ENCODE peak calls at places on chromosomes 4 and X, in seven cellular contexts. R is OCI-LY7; U is mammary epithelial cell; C is body of pancreas; Q is CD8-positive, alpha-beta memory T cell; A is tibial artery; D is GM23248. B is an unnamed sample.

GRCh38 chr4:123298798-123299197 is 97.8 kb upstream of the SPRY1 start:
- DNase-seq in C (no peak), A (no peak), D (peak), R (no peak), U (no peak), Q (no peak), B (no peak)

GRCh38 chr4:40842725-40843401 is 93.1 kb downstream of the NSUN7 start:
- DNase-seq in D (no peak), C (no peak), A (no peak), Q (no peak), R (no peak), U (no peak), B (no peak)

GRCh38 chr4:138412847-138413246 is 170.7 kb upstream of the SLC7A11 start:
- DNase-seq in C (no peak), R (no peak), D (no peak), U (no peak), Q (no peak), A (no peak), B (no peak)

GRCh38 chr4:39559641-39560040 is 32.4 kb upstream of the UGDH start:
- DNase-seq in Q (no peak), D (peak), U (no peak), R (no peak), C (peak), A (no peak), B (no peak)

GRCh38 chr4:1026115-1026514 is 14.7 kb downstream of the FGFRL1 start:
- DNase-seq in Q (no peak), D (no peak), A (no peak), R (peak), C (peak), U (peak), B (peak)

GRCh38 chr4:157115613-157116340 is 39.8 kb downstream of the GLRB start:
- DNase-seq in D (peak), Q (no peak), R (no peak), U (peak), A (no peak), C (no peak), B (no peak)

GRCh38 chr4:155787113-155787710 is 28.4 kb downstream of the GUCY1B1 start:
- DNase-seq in R (peak), U (peak), D (peak), Q (no peak), C (no peak), A (no peak), B (no peak)

GRCh38 chr4:41573458-41574129 is 35.6 kb downstream of the LIMCH1 start:
- DNase-seq in U (no peak), R (no peak), Q (no peak), A (no peak), D (peak), C (no peak), B (no peak)

GRCh38 chrX:17547658-17548057 is 172.7 kb downstream of the NHS start:
- DNase-seq in R (no peak), D (peak), U (peak), Q (no peak), A (peak), C (peak), B (no peak)

GRCh38 chr4:80307774-80308465 is 27.6 kb upstream of the CFAP299 start:
- DNase-seq in Q (no peak), C (no peak), D (peak), U (peak), A (no peak), R (no peak), B (no peak)

GRCh38 chrX:80285131-80285773 is 135.0 kb upstream of the TENT5D start:
- DNase-seq in A (no peak), D (peak), R (peak), U (peak), Q (no peak), C (peak), B (no peak)

GRCh38 chr4:30721353-30722091 is 1.4 kb downstream of the PCDH7 start:
- DNase-seq in D (peak), U (peak), C (peak), Q (no peak), A (peak), R (no peak), B (no peak)
- H3K27ac ChIP-seq in D (no peak), U (no peak), C (no peak), Q (no peak), A (peak), R (no peak), B (no peak)

GRCh38 chr4:168797176-168797575 is 212.9 kb downstream of the CBR4 start:
- DNase-seq in C (no peak), R (no peak), D (peak), Q (no peak), U (peak), A (no peak), B (no peak)
- H3K27ac ChIP-seq in C (no peak), R (no peak), D (peak), Q (no peak), U (peak), A (peak), B (no peak)

DNA sequence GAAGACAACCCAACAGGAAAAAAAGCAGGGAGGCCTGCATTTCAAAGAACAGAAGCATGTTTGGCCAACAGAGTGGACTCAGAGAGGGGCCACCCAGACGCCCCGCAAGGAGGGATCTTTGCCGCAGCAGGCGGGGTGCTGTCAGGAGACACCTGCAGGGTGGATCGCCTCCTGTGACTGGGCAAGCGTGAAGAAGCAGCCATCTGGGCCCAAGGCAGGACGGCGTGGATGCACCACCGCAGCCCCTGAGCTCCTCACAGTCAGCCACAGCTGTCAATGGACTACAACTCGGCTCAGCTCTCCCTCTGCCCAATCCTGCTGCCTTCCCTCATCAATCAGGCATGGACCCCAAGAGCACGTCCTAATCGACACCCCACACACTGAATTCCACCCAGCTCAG is 32.0 kb upstream of the MAN2B2 start:
- DNase-seq in R (no peak), A (no peak), Q (no peak), D (no peak), U (no peak), C (no peak), B (no peak)
- H3K27ac ChIP-seq in R (no peak), A (no peak), Q (no peak), D (no peak), U (no peak), C (no peak), B (no peak)

DNA sequence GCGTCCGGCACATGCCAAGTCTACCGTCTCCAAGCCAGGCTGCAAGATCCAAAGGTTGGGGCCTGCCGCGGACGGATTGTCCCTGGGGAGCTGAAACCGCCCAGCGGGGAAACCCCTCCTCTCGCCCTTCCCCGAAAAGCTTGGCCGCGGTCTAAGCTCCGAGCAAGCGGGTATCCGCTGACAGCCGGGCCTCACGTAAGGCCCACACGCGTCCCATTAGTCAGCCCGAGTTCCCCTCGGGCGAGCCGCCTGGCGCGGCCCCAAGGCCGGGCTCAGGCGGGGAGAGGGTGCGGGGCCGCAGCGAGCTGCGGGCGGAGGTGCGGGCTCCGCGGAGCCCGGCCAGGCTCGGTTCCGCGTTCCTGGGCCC is 6.9 kb upstream of the BCOR start:
- DNase-seq in D (peak), Q (no peak), R (peak), A (no peak), C (peak), U (peak), B (no peak)
- H3K27ac ChIP-seq in D (peak), Q (peak), R (peak), A (peak), C (peak), U (no peak), B (no peak)

GRCh38 chrX:116009871-116010710 is 160.5 kb upstream of the AGTR2 start:
- DNase-seq in C (peak), A (no peak), Q (no peak), R (no peak), U (no peak), D (no peak), B (no peak)
- H3K27ac ChIP-seq in C (peak), A (no peak), Q (no peak), R (no peak), U (no peak), D (no peak), B (no peak)

GRCh38 chrX:153476628-153477027 is 6.3 kb upstream of the HAUS7 start:
- DNase-seq in D (peak), Q (no peak), A (peak), U (no peak), C (no peak), R (no peak), B (no peak)
- H3K27ac ChIP-seq in D (peak), Q (no peak), A (peak), U (no peak), C (no peak), R (no peak), B (no peak)

GRCh38 chrX:130741584-130741983 is 161.4 kb downstream of the ENOX2 start:
- DNase-seq in D (no peak), C (no peak), R (no peak), U (no peak), Q (no peak), A (no peak), B (no peak)
- H3K27ac ChIP-seq in D (no peak), C (no peak), R (no peak), U (no peak), Q (no peak), A (no peak), B (no peak)

DNA sequence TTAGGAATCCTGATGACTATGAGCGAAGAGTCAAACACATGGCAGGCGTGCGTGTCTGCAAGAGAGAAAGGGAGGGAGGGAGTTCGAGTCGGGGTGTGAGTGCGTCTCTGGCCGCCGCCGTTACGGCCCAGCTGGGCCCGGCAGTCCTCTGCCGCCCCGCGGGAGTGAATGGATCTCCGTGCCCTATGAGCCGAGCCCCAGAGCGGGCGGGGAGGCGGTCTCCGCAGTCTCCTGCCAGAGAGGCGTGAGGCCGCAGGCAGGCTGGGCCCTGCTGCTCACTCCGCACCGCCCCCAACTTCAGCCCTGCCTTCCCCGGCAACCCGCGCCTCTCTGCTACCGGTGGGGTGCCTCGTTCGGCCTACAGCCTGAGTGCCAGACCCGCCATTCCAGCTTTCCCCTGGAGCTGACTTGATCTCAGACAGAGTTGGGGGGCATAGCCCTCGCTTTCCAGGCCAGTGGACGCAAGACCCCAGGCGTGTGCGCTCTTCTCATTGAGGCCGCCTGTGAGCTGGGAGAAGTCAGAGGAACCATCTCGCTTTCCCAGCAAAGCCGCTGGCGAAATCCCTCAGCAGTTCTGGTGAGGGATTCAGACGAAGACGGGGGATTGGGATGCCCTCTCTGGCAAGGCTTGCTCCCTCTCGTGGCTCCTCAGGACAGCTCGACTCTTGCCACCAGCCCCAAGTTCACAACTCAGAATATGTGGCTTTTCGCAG is 1.4 kb downstream of the SLC16A2 start:
- DNase-seq in U (peak), D (peak), C (peak), Q (no peak), A (peak), R (no peak), B (no peak)
- H3K27ac ChIP-seq in U (peak), D (peak), C (peak), Q (no peak), A (peak), R (no peak), B (no peak)

DNA sequence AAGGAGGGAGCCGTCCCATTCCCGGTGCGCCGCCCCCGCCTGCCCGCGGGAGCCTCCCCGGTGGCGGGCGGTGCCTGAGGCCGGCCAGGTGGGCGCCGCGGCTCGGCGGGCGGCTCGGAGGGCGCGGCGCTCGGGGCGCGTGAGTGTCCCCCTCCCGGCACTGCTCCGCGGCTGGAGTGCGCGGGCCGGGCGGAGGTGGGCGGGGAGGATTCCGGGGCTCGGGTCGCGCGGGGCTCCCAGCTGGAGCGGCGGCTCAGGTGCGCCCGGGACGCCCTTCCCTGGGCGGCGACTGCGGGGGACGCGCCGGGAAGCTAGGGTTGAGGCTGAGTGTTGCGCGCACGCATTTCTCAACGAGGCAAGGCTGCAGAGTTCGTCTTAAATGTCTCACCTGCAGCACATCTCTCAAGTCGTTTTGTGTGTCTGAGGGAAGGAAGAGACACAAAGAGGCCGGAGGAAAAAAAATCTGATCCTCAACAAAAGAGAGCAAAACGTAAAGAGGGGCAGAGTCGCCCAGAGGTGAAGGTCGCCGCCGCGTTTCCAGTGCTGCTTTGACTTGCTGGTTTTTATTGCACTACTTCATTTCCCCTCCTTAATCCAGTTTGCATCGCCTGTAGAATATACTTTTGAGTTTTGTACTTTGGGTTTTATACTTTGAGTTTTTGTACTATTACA is 106.7 kb upstream of the STOX2 start:
- DNase-seq in U (peak), A (no peak), Q (no peak), R (no peak), C (peak), D (no peak), B (no peak)
- H3K27ac ChIP-seq in U (no peak), A (no peak), Q (no peak), R (no peak), C (peak), D (no peak), B (no peak)

GRCh38 chrX:70001269-70001668 is 48.5 kb downstream of the AWAT2 start:
- DNase-seq in A (no peak), Q (no peak), C (no peak), U (no peak), R (no peak), D (no peak), B (no peak)
- H3K27ac ChIP-seq in A (no peak), Q (no peak), C (no peak), U (no peak), R (no peak), D (no peak), B (no peak)